ENCODE peak calls at places on chromosomes 2 and 18, in four cellular contexts. W is cardiac septum; Q is HS-5; B is stimulated activated naive B cell treated with anti-CD40 and anti-IgM and Interleukin-4, amounts not matched to agents 10 μg/mL and 1 μg/mL and 100 μg/mL, for 72 hours. T is an unnamed sample.

GRCh38 chr2:134070281-134070731 is 183.6 kb upstream of the MGAT5 start:
- DNase-seq in W (no peak), Q (no peak), B (no peak), T (peak)

GRCh38 chr2:104872034-104872865 is 18.3 kb downstream of the POU3F3 start:
- DNase-seq in W (no peak), Q (no peak), B (no peak), T (no peak)

GRCh38 chr2:44769349-44770005 is 172.0 kb upstream of the SIX3 start:
- DNase-seq in W (no peak), Q (no peak), B (no peak), T (no peak)

GRCh38 chr2:159285433-159285832 is 1.1 kb downstream of the WDSUB1 start:
- DNase-seq in W (no peak), Q (no peak), B (no peak), T (no peak)

GRCh38 chr2:208306291-208306690 is 40.2 kb downstream of the PIKFYVE start:
- DNase-seq in W (no peak), Q (peak), B (no peak), T (no peak)

GRCh38 chr18:23135679-23136325 is 517 bp downstream of the CABLES1 start:
- DNase-seq in W (no peak), Q (no peak), B (peak), T (no peak)

GRCh38 chr2:215831296-215831913 is 181.9 kb downstream of the MREG start:
- DNase-seq in W (no peak), Q (no peak), B (no peak), T (no peak)

GRCh38 chr2:150599889-150600288 is 112.4 kb upstream of the RND3 start:
- DNase-seq in W (no peak), Q (no peak), B (no peak), T (no peak)

GRCh38 chr2:70328921-70329561 is 27.2 kb upstream of the FAM136A start:
- DNase-seq in W (peak), Q (no peak), B (no peak), T (no peak)

GRCh38 chr2:218812861-218813260 is 18.7 kb downstream of the PRKAG3 start:
- DNase-seq in W (no peak), Q (no peak), B (no peak), T (no peak)

GRCh38 chr2:181008418-181008817 is 28.0 kb downstream of the UBE2E3 start:
- DNase-seq in W (no peak), Q (no peak), B (no peak), T (peak)

GRCh38 chr18:37222383-37223378 is 342.9 kb downstream of the CELF4 start:
- DNase-seq in W (no peak), Q (no peak), B (no peak), T (no peak)

GRCh38 chr2:1823187-1824169 is 79.2 kb upstream of the PXDN start:
- DNase-seq in W (no peak), Q (no peak), B (no peak), T (no peak)

GRCh38 chr2:120914839-120915521 is 179.3 kb downstream of the GLI2 start:
- DNase-seq in W (peak), Q (peak), B (no peak), T (peak)

GRCh38 chr2:88517759-88518201 is 65.3 kb upstream of the FOXI3 start:
- DNase-seq in W (no peak), Q (no peak), B (no peak), T (no peak)

GRCh38 chr18:11065061-11065460 is 84.3 kb downstream of the PIEZO2 start:
- DNase-seq in W (no peak), Q (no peak), B (no peak), T (no peak)

GRCh38 chr2:162478721-162479129 is 134.8 kb downstream of the GCA start:
- DNase-seq in W (no peak), Q (no peak), B (no peak), T (no peak)

GRCh38 chr18:44680271-44681038 is at the start of gene SETBP1:
- DNase-seq in W (peak), Q (no peak), B (peak), T (no peak)

GRCh38 chr2:197929008-197929885 is 124.9 kb downstream of the PLCL1 start:
- DNase-seq in W (no peak), Q (no peak), B (no peak), T (no peak)

GRCh38 chr2:190581997-190582396 is 47.5 kb upstream of the NEMP2 start:
- DNase-seq in W (no peak), Q (no peak), B (no peak), T (no peak)

GRCh38 chr18:62420513-62421209 is 95.6 kb downstream of the TNFRSF11A start:
- DNase-seq in W (no peak), Q (no peak), B (peak), T (peak)

T was measured in brain microvascular endothelial cell.